ENCODE peak calls at places on chromosomes 3 and 15, in eight cellular contexts. Q is left ventricle myocardium inferior, E is Panc1, F is endothelial cell of umbilical vein, W is right atrium auricular region, H is cardiac muscle cell, B is GM23338, C is upper lobe of right lung. T is an unnamed sample.

GRCh38 chr15:50183112-50183794 is 1.3 kb downstream of the SLC27A2 start:
- DNase-seq in C (no peak), Q (no peak), E (no peak), B (no peak), H (peak; percentile 8), F (no peak), W (no peak), T (no peak)

GRCh38 chr3:109927161-109927560 is 589.8 kb upstream of the DPPA4 start:
- DNase-seq in H (no peak), B (no peak), F (peak; percentile 35), Q (no peak), C (no peak), W (no peak), E (peak; percentile 75), T (peak; percentile 40)

GRCh38 chr15:34514251-34514760 is 69.1 kb downstream of the GOLGA8B start:
- DNase-seq in Q (peak; percentile 55), F (peak; percentile 24), C (no peak), B (peak; percentile 65), H (peak; percentile 56), E (no peak), W (no peak), T (no peak)

GRCh38 chr15:60423540-60423939 is 25.8 kb upstream of the ANXA2 start:
- DNase-seq in H (peak; percentile 75), W (no peak), Q (no peak), F (peak; percentile 64), C (no peak), E (no peak), B (peak; percentile 77), T (peak; percentile 83)

GRCh38 chr3:123728014-123728413 is 143.2 kb upstream of the HACD2 start:
- DNase-seq in C (no peak), E (no peak), Q (no peak), B (no peak), F (no peak), H (no peak), W (no peak), T (no peak)

GRCh38 chr15:58260911-58261267 is 122.7 kb downstream of the AQP9 start:
- DNase-seq in H (no peak), C (no peak), E (no peak), Q (peak; percentile 67), B (no peak), F (no peak), W (peak; percentile 66), T (no peak)

GRCh38 chr15:50415752-50416404 is 8.3 kb upstream of the USP8 start:
- DNase-seq in E (no peak), H (no peak), W (no peak), Q (no peak), F (no peak), C (no peak), B (peak; percentile 32), T (no peak)

GRCh38 chr3:127006781-127007436 is 24.0 kb downstream of the PLXNA1 start:
- DNase-seq in F (peak; percentile 11), H (no peak), Q (no peak), W (no peak), E (no peak), C (no peak), B (no peak), T (no peak)

GRCh38 chr3:137764563-137765309 is 621 bp downstream of the SOX14 start:
- DNase-seq in Q (no peak), H (no peak), B (peak; percentile 54), W (no peak), F (no peak), C (no peak), E (no peak), T (no peak)

GRCh38 chr3:40753371-40753770 is 228.6 kb downstream of the ZNF621 start:
- DNase-seq in H (no peak), B (no peak), F (no peak), W (no peak), E (no peak), Q (no peak), C (no peak), T (no peak)

GRCh38 chr3:142875099-142875498 is 13.8 kb downstream of the PCOLCE2 start:
- DNase-seq in W (no peak), C (no peak), H (no peak), F (no peak), E (no peak), Q (no peak), B (no peak), T (no peak)

GRCh38 chr3:185789891-185790830 is 34.7 kb downstream of the IGF2BP2 start:
- DNase-seq in W (no peak), B (peak; percentile 48), F (peak; percentile 57), E (no peak), Q (no peak), C (no peak), H (no peak), T (no peak)

GRCh38 chr3:118055381-118055780 is 979.3 kb downstream of the IGSF11 start:
- DNase-seq in E (no peak), W (no peak), F (no peak), Q (no peak), C (no peak), B (no peak), H (no peak), T (no peak)

GRCh38 chr3:193590088-193590856 is 2.7 kb upstream of the OPA1 start:
- DNase-seq in C (no peak), B (no peak), H (no peak), Q (no peak), E (no peak), F (peak; percentile 15), W (no peak), T (peak; percentile 78)

GRCh38 chr3:133834621-133835417 is 29.2 kb downstream of the SRPRB start:
- DNase-seq in E (no peak), W (peak; percentile 54), F (no peak), B (no peak), Q (no peak), C (peak; percentile 48), H (no peak), T (no peak)

GRCh38 chr3:85631070-85631469 is 672.3 kb downstream of the CADM2 start:
- DNase-seq in H (no peak), B (no peak), E (no peak), F (no peak), C (no peak), Q (no peak), W (no peak), T (no peak)

GRCh38 chr3:5531741-5532140 is 344.2 kb downstream of the EDEM1 start:
- DNase-seq in E (no peak), B (no peak), Q (no peak), H (no peak), W (no peak), C (peak; percentile 34), F (no peak), T (no peak)

GRCh38 chr15:41621200-41622193 is 38.7 kb upstream of the MGA start:
- DNase-seq in F (peak; percentile 80), B (peak; percentile 92), H (peak; percentile 83), W (peak; percentile 78), E (peak; percentile 73), Q (peak; percentile 73), C (peak; percentile 91), T (peak; percentile 96)

GRCh38 chr3:38150780-38151528 is 12.5 kb downstream of the MYD88 start:
- DNase-seq in F (no peak), C (no peak), B (peak; percentile 41), H (no peak), W (no peak), Q (no peak), E (no peak), T (no peak)

DNA sequence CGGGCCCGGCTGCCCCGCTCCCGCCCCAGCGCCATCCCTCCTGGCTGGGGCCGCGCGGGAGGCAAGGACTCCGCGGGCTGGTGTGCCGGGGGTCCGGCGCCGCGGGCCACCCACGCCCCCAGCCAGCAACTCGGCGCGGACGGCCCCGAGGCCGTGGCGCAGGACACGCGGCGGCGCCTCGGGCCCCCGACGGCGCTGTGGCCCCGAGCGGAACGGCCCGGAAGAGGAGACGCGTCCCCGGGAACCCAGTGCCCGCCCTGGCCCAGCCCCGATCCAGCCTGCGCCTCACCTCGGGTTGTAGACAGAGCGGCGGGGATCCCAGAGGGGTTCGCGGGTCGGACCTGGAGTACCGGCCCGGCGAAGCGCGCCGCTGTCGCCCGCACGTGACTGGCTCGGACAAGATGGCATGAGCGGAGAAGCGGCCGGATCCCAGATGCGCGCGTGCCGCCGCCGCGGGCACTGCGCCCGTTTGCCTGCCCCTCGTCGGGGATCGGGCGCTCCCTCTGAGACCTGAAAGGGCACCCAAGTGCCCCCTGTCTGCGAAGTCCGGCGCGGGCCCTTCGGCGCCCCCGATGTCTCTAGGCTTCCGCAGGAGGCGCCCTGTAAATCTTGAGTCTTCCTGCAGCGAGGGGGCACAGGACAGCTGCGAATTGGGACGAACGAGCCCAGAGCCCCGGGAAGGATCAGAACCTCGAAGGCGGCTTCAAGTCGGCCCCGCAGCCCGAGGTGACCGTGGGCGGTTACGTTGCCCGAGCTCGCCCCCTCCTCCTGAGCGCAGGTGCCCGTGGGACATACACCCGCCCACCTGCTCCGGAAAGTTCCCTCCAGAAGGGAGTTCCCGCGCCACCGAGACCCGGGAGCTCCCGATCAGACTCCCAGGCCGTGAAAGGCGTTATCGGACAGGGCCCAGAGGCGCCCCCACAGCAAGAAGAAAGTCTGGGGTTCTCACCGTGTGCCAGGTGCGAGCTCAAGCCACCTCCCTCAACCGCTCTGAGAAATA is 598 bp upstream of the SFMBT1 start:
- DNase-seq in E (no peak), W (peak; percentile 65), B (peak; percentile 91), C (peak; percentile 81), H (peak; percentile 31), Q (peak; percentile 41), F (peak; percentile 31), T (peak; percentile 67)
- TF ChIP-seq CTCF in E (peak; percentile 79), W (peak; percentile 62), B (peak; percentile 62), C (peak; percentile 49), H (peak; percentile 43), Q (peak; percentile 50), F (peak; percentile 25), T (peak; percentile 46)

GRCh38 chr15:65466901-65467300 is 44.2 kb upstream of the IGDCC4 start:
- DNase-seq in B (no peak), H (no peak), Q (no peak), C (no peak), W (no peak), E (no peak), F (no peak), T (no peak)
- H3K36me3 ChIP-seq in B (peaks cover 45% of the 10 kb centered on the region), H (peaks cover 64% of the 10 kb centered on the region), Q (peaks cover 91% of the 10 kb centered on the region), C (peaks cover 96% of the 10 kb centered on the region), W (peaks cover 65% of the 10 kb centered on the region), E (peaks cover 8% of the 10 kb centered on the region), F (peaks cover 21% of the 10 kb centered on the region), T (peaks cover 97% of the 10 kb centered on the region)

GRCh38 chr15:90241343-90242192 is 7.6 kb downstream of the GDPGP1 start:
- DNase-seq in W (no peak), Q (peak; percentile 36), F (no peak), H (no peak), E (no peak), C (no peak), B (peak; percentile 11), T (no peak)
- H3K27ac ChIP-seq in W (peak overlapping the region; percentile 78), Q (peak overlapping the region; percentile 50), F (no peak overlapping the region), H (peak overlapping the region; percentile 21), E (no peak overlapping the region), C (no peak overlapping the region), B (no peak overlapping the region), T (no peak overlapping the region)

DNA sequence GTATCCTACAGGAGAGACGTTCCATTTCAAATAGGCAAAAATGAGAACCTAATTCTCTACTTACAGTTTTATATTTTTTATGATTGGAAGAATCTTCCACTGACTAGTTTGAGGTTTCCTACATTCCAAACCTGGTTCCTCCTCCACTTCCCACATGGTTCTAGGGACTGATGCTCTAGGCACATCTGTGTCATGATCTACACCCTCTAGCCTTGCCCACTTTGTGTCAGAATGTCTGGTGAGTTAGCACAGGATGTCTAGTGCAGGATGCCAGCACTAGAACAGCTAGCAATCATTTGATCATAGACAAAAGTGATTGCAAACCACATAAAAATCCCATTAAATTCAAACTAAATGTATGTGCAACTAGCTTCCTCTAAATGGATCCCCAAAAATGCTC is 26.7 kb upstream of the FILIP1L start:
- DNase-seq in F (no peak), H (no peak), E (no peak), B (no peak), W (no peak), Q (no peak), C (no peak), T (no peak)
- TF ChIP-seq CTCF in F (no peak), H (no peak), E (no peak), B (no peak), W (no peak), Q (no peak), C (no peak), T (no peak)